ENCODE peak calls at places on chromosomes 12 and 14, in seven cellular contexts. One of them, this sample, is unnamed.

GRCh38 chr12:49942921-49943662 is 7.4 kb upstream of the AQP2 start:
- DNase-seq in psoas muscle: no peak
- DNase-seq in naive thymus-derived CD8-positive, alpha-beta T cell: no peak
- DNase-seq in activated CD8-positive, alpha-beta memory T cell treated with anti-CD3 and anti-CD28 coated beads for 48 hours: no peak
- DNase-seq in glutamatergic neuron: no peak
- DNase-seq in activated naive CD4-positive, alpha-beta T cell treated with anti-CD3 and anti-CD28 coated beads, Interleukin-2, amount 50 U/mL, for 72 hours: no peak
- DNase-seq in cerebellar cortex: no peak
- DNase-seq in this sample: no peak

GRCh38 chr12:25743679-25744078 is 190.6 kb upstream of the LMNTD1 start:
- DNase-seq in psoas muscle: no peak
- DNase-seq in naive thymus-derived CD8-positive, alpha-beta T cell: no peak
- DNase-seq in activated CD8-positive, alpha-beta memory T cell treated with anti-CD3 and anti-CD28 coated beads for 48 hours: no peak
- DNase-seq in glutamatergic neuron: no peak
- DNase-seq in activated naive CD4-positive, alpha-beta T cell treated with anti-CD3 and anti-CD28 coated beads, Interleukin-2, amount 50 U/mL, for 72 hours: no peak
- DNase-seq in cerebellar cortex: no peak
- DNase-seq in this sample: peak; percentile 11

GRCh38 chr12:93684716-93685115 is 7.5 kb downstream of the CRADD start:
- DNase-seq in psoas muscle: no peak
- DNase-seq in naive thymus-derived CD8-positive, alpha-beta T cell: no peak
- DNase-seq in activated CD8-positive, alpha-beta memory T cell treated with anti-CD3 and anti-CD28 coated beads for 48 hours: no peak
- DNase-seq in glutamatergic neuron: no peak
- DNase-seq in activated naive CD4-positive, alpha-beta T cell treated with anti-CD3 and anti-CD28 coated beads, Interleukin-2, amount 50 U/mL, for 72 hours: no peak
- DNase-seq in cerebellar cortex: no peak
- DNase-seq in this sample: peak; percentile 58

GRCh38 chr12:78210894-78211302 is 380.2 kb downstream of the NAV3 start:
- DNase-seq in psoas muscle: no peak
- DNase-seq in naive thymus-derived CD8-positive, alpha-beta T cell: no peak
- DNase-seq in activated CD8-positive, alpha-beta memory T cell treated with anti-CD3 and anti-CD28 coated beads for 48 hours: no peak
- DNase-seq in glutamatergic neuron: no peak
- DNase-seq in activated naive CD4-positive, alpha-beta T cell treated with anti-CD3 and anti-CD28 coated beads, Interleukin-2, amount 50 U/mL, for 72 hours: no peak
- DNase-seq in cerebellar cortex: no peak
- DNase-seq in this sample: peak; percentile 66

GRCh38 chr14:53493310-53493709 is 340.2 kb upstream of the DDHD1 start:
- DNase-seq in psoas muscle: no peak
- DNase-seq in naive thymus-derived CD8-positive, alpha-beta T cell: no peak
- DNase-seq in activated CD8-positive, alpha-beta memory T cell treated with anti-CD3 and anti-CD28 coated beads for 48 hours: no peak
- DNase-seq in glutamatergic neuron: no peak
- DNase-seq in activated naive CD4-positive, alpha-beta T cell treated with anti-CD3 and anti-CD28 coated beads, Interleukin-2, amount 50 U/mL, for 72 hours: no peak
- DNase-seq in cerebellar cortex: peak; percentile 2
- DNase-seq in this sample: no peak

GRCh38 chr14:55097894-55098560 is 31.0 kb upstream of the LGALS3 start:
- DNase-seq in psoas muscle: no peak
- DNase-seq in naive thymus-derived CD8-positive, alpha-beta T cell: no peak
- DNase-seq in activated CD8-positive, alpha-beta memory T cell treated with anti-CD3 and anti-CD28 coated beads for 48 hours: no peak
- DNase-seq in glutamatergic neuron: no peak
- DNase-seq in activated naive CD4-positive, alpha-beta T cell treated with anti-CD3 and anti-CD28 coated beads, Interleukin-2, amount 50 U/mL, for 72 hours: peak; percentile 57
- DNase-seq in cerebellar cortex: no peak
- DNase-seq in this sample: peak; percentile 21

GRCh38 chr14:81991998-81992397 is 458.3 kb upstream of the SEL1L start:
- DNase-seq in psoas muscle: no peak
- DNase-seq in naive thymus-derived CD8-positive, alpha-beta T cell: no peak
- DNase-seq in activated CD8-positive, alpha-beta memory T cell treated with anti-CD3 and anti-CD28 coated beads for 48 hours: no peak
- DNase-seq in glutamatergic neuron: no peak
- DNase-seq in activated naive CD4-positive, alpha-beta T cell treated with anti-CD3 and anti-CD28 coated beads, Interleukin-2, amount 50 U/mL, for 72 hours: no peak
- DNase-seq in cerebellar cortex: no peak
- DNase-seq in this sample: peak; percentile 35

GRCh38 chr12:105221588-105222325 is 14.2 kb downstream of the APPL2 start:
- DNase-seq in psoas muscle: no peak
- DNase-seq in naive thymus-derived CD8-positive, alpha-beta T cell: no peak
- DNase-seq in activated CD8-positive, alpha-beta memory T cell treated with anti-CD3 and anti-CD28 coated beads for 48 hours: no peak
- DNase-seq in glutamatergic neuron: peak; percentile 40
- DNase-seq in activated naive CD4-positive, alpha-beta T cell treated with anti-CD3 and anti-CD28 coated beads, Interleukin-2, amount 50 U/mL, for 72 hours: no peak
- DNase-seq in cerebellar cortex: peak; percentile 44
- DNase-seq in this sample: no peak

GRCh38 chr14:59190372-59190771 is 1.9 kb downstream of the DAAM1 start:
- DNase-seq in psoas muscle: no peak
- DNase-seq in naive thymus-derived CD8-positive, alpha-beta T cell: no peak
- DNase-seq in activated CD8-positive, alpha-beta memory T cell treated with anti-CD3 and anti-CD28 coated beads for 48 hours: no peak
- DNase-seq in glutamatergic neuron: peak; percentile 43
- DNase-seq in activated naive CD4-positive, alpha-beta T cell treated with anti-CD3 and anti-CD28 coated beads, Interleukin-2, amount 50 U/mL, for 72 hours: no peak
- DNase-seq in cerebellar cortex: peak; percentile 24
- DNase-seq in this sample: peak; percentile 55

GRCh38 chr12:79381246-79382208 is 309.2 kb downstream of the PAWR start:
- DNase-seq in psoas muscle: no peak
- DNase-seq in naive thymus-derived CD8-positive, alpha-beta T cell: no peak
- DNase-seq in activated CD8-positive, alpha-beta memory T cell treated with anti-CD3 and anti-CD28 coated beads for 48 hours: no peak
- DNase-seq in glutamatergic neuron: no peak
- DNase-seq in activated naive CD4-positive, alpha-beta T cell treated with anti-CD3 and anti-CD28 coated beads, Interleukin-2, amount 50 U/mL, for 72 hours: no peak
- DNase-seq in cerebellar cortex: peak; percentile 55
- DNase-seq in this sample: no peak

GRCh38 chr12:74906224-74906623 is 303.4 kb downstream of the KCNC2 start:
- DNase-seq in psoas muscle: no peak
- DNase-seq in naive thymus-derived CD8-positive, alpha-beta T cell: no peak
- DNase-seq in activated CD8-positive, alpha-beta memory T cell treated with anti-CD3 and anti-CD28 coated beads for 48 hours: no peak
- DNase-seq in glutamatergic neuron: no peak
- DNase-seq in activated naive CD4-positive, alpha-beta T cell treated with anti-CD3 and anti-CD28 coated beads, Interleukin-2, amount 50 U/mL, for 72 hours: no peak
- DNase-seq in cerebellar cortex: no peak
- DNase-seq in this sample: peak; percentile 5

GRCh38 chr14:76336876-76337275 is 39.1 kb upstream of the ESRRB start:
- DNase-seq in psoas muscle: no peak
- DNase-seq in naive thymus-derived CD8-positive, alpha-beta T cell: no peak
- DNase-seq in activated CD8-positive, alpha-beta memory T cell treated with anti-CD3 and anti-CD28 coated beads for 48 hours: no peak
- DNase-seq in glutamatergic neuron: no peak
- DNase-seq in activated naive CD4-positive, alpha-beta T cell treated with anti-CD3 and anti-CD28 coated beads, Interleukin-2, amount 50 U/mL, for 72 hours: no peak
- DNase-seq in cerebellar cortex: no peak
- DNase-seq in this sample: no peak

GRCh38 chr12:96034631-96035282 is 630 bp downstream of the LTA4H start:
- DNase-seq in psoas muscle: peak; percentile 51
- DNase-seq in naive thymus-derived CD8-positive, alpha-beta T cell: no peak
- DNase-seq in activated CD8-positive, alpha-beta memory T cell treated with anti-CD3 and anti-CD28 coated beads for 48 hours: no peak
- DNase-seq in glutamatergic neuron: peak; percentile 32
- DNase-seq in activated naive CD4-positive, alpha-beta T cell treated with anti-CD3 and anti-CD28 coated beads, Interleukin-2, amount 50 U/mL, for 72 hours: peak; percentile 15
- DNase-seq in cerebellar cortex: peak; percentile 50
- DNase-seq in this sample: peak; percentile 66

GRCh38 chr14:90545966-90546751 is 149.3 kb downstream of the CALM1 start:
- DNase-seq in psoas muscle: peak; percentile 87
- DNase-seq in naive thymus-derived CD8-positive, alpha-beta T cell: no peak
- DNase-seq in activated CD8-positive, alpha-beta memory T cell treated with anti-CD3 and anti-CD28 coated beads for 48 hours: no peak
- DNase-seq in glutamatergic neuron: peak; percentile 58
- DNase-seq in activated naive CD4-positive, alpha-beta T cell treated with anti-CD3 and anti-CD28 coated beads, Interleukin-2, amount 50 U/mL, for 72 hours: no peak
- DNase-seq in cerebellar cortex: peak; percentile 67
- DNase-seq in this sample: peak; percentile 9

GRCh38 chr12:1583421-1584078 is 10.8 kb downstream of the FBXL14 start:
- DNase-seq in psoas muscle: no peak
- DNase-seq in naive thymus-derived CD8-positive, alpha-beta T cell: peak; percentile 57
- DNase-seq in activated CD8-positive, alpha-beta memory T cell treated with anti-CD3 and anti-CD28 coated beads for 48 hours: no peak
- DNase-seq in glutamatergic neuron: peak; percentile 70
- DNase-seq in activated naive CD4-positive, alpha-beta T cell treated with anti-CD3 and anti-CD28 coated beads, Interleukin-2, amount 50 U/mL, for 72 hours: peak; percentile 71
- DNase-seq in cerebellar cortex: peak; percentile 90
- DNase-seq in this sample: peak; percentile 93

GRCh38 chr12:12628013-12628412 is 16.3 kb downstream of the CREBL2 start:
- DNase-seq in psoas muscle: no peak
- DNase-seq in naive thymus-derived CD8-positive, alpha-beta T cell: no peak
- DNase-seq in activated CD8-positive, alpha-beta memory T cell treated with anti-CD3 and anti-CD28 coated beads for 48 hours: no peak
- DNase-seq in glutamatergic neuron: no peak
- DNase-seq in activated naive CD4-positive, alpha-beta T cell treated with anti-CD3 and anti-CD28 coated beads, Interleukin-2, amount 50 U/mL, for 72 hours: no peak
- DNase-seq in cerebellar cortex: no peak
- DNase-seq in this sample: peak; percentile 36

GRCh38 chr12:76255692-76256091 is 92.5 kb downstream of the BBS10 start:
- DNase-seq in psoas muscle: no peak
- DNase-seq in naive thymus-derived CD8-positive, alpha-beta T cell: no peak
- DNase-seq in activated CD8-positive, alpha-beta memory T cell treated with anti-CD3 and anti-CD28 coated beads for 48 hours: no peak
- DNase-seq in glutamatergic neuron: no peak
- DNase-seq in activated naive CD4-positive, alpha-beta T cell treated with anti-CD3 and anti-CD28 coated beads, Interleukin-2, amount 50 U/mL, for 72 hours: no peak
- DNase-seq in cerebellar cortex: no peak
- DNase-seq in this sample: no peak

GRCh38 chr12:4243098-4243795 is 30.3 kb upstream of the CCND2 start:
- DNase-seq in psoas muscle: no peak
- DNase-seq in naive thymus-derived CD8-positive, alpha-beta T cell: no peak
- DNase-seq in activated CD8-positive, alpha-beta memory T cell treated with anti-CD3 and anti-CD28 coated beads for 48 hours: no peak
- DNase-seq in glutamatergic neuron: no peak
- DNase-seq in activated naive CD4-positive, alpha-beta T cell treated with anti-CD3 and anti-CD28 coated beads, Interleukin-2, amount 50 U/mL, for 72 hours: no peak
- DNase-seq in cerebellar cortex: no peak
- DNase-seq in this sample: no peak

GRCh38 chr14:73173092-73173735 is 36.9 kb downstream of the PSEN1 start:
- DNase-seq in psoas muscle: no peak
- DNase-seq in naive thymus-derived CD8-positive, alpha-beta T cell: no peak
- DNase-seq in activated CD8-positive, alpha-beta memory T cell treated with anti-CD3 and anti-CD28 coated beads for 48 hours: no peak
- DNase-seq in glutamatergic neuron: no peak
- DNase-seq in activated naive CD4-positive, alpha-beta T cell treated with anti-CD3 and anti-CD28 coated beads, Interleukin-2, amount 50 U/mL, for 72 hours: no peak
- DNase-seq in cerebellar cortex: peak; percentile 49
- DNase-seq in this sample: peak; percentile 70

GRCh38 chr14:67358914-67359313 is 690 bp downstream of the ATP6V1D start:
- DNase-seq in psoas muscle: no peak
- DNase-seq in naive thymus-derived CD8-positive, alpha-beta T cell: no peak
- DNase-seq in activated CD8-positive, alpha-beta memory T cell treated with anti-CD3 and anti-CD28 coated beads for 48 hours: no peak
- DNase-seq in glutamatergic neuron: no peak
- DNase-seq in activated naive CD4-positive, alpha-beta T cell treated with anti-CD3 and anti-CD28 coated beads, Interleukin-2, amount 50 U/mL, for 72 hours: no peak
- DNase-seq in cerebellar cortex: no peak
- DNase-seq in this sample: peak; percentile 16

GRCh38 chr12:122354958-122355641 is 67.4 kb downstream of the CLIP1 start:
- DNase-seq in psoas muscle: peak; percentile 79
- DNase-seq in naive thymus-derived CD8-positive, alpha-beta T cell: no peak
- DNase-seq in activated CD8-positive, alpha-beta memory T cell treated with anti-CD3 and anti-CD28 coated beads for 48 hours: no peak
- DNase-seq in glutamatergic neuron: no peak
- DNase-seq in activated naive CD4-positive, alpha-beta T cell treated with anti-CD3 and anti-CD28 coated beads, Interleukin-2, amount 50 U/mL, for 72 hours: no peak
- DNase-seq in cerebellar cortex: peak; percentile 81
- DNase-seq in this sample: no peak

GRCh38 chr14:85811340-85811739 is 281.4 kb downstream of the FLRT2 start:
- DNase-seq in psoas muscle: no peak
- DNase-seq in naive thymus-derived CD8-positive, alpha-beta T cell: no peak
- DNase-seq in activated CD8-positive, alpha-beta memory T cell treated with anti-CD3 and anti-CD28 coated beads for 48 hours: no peak
- DNase-seq in glutamatergic neuron: no peak
- DNase-seq in activated naive CD4-positive, alpha-beta T cell treated with anti-CD3 and anti-CD28 coated beads, Interleukin-2, amount 50 U/mL, for 72 hours: no peak
- DNase-seq in cerebellar cortex: no peak
- DNase-seq in this sample: no peak

GRCh38 chr12:115323223-115323905 is 639.4 kb upstream of the TBX3 start:
- DNase-seq in psoas muscle: no peak
- DNase-seq in naive thymus-derived CD8-positive, alpha-beta T cell: no peak
- DNase-seq in activated CD8-positive, alpha-beta memory T cell treated with anti-CD3 and anti-CD28 coated beads for 48 hours: no peak
- DNase-seq in glutamatergic neuron: no peak
- DNase-seq in activated naive CD4-positive, alpha-beta T cell treated with anti-CD3 and anti-CD28 coated beads, Interleukin-2, amount 50 U/mL, for 72 hours: no peak
- DNase-seq in cerebellar cortex: no peak
- DNase-seq in this sample: peak; percentile 77

GRCh38 chr14:76500011-76500410 is 124.1 kb downstream of the ESRRB start:
- DNase-seq in psoas muscle: no peak
- DNase-seq in naive thymus-derived CD8-positive, alpha-beta T cell: no peak
- DNase-seq in activated CD8-positive, alpha-beta memory T cell treated with anti-CD3 and anti-CD28 coated beads for 48 hours: no peak
- DNase-seq in glutamatergic neuron: no peak
- DNase-seq in activated naive CD4-positive, alpha-beta T cell treated with anti-CD3 and anti-CD28 coated beads, Interleukin-2, amount 50 U/mL, for 72 hours: no peak
- DNase-seq in cerebellar cortex: no peak
- DNase-seq in this sample: peak; percentile 74

GRCh38 chr12:113647048-113647447 is 175.4 kb upstream of the LHX5 start:
- DNase-seq in psoas muscle: no peak
- DNase-seq in naive thymus-derived CD8-positive, alpha-beta T cell: no peak
- DNase-seq in activated CD8-positive, alpha-beta memory T cell treated with anti-CD3 and anti-CD28 coated beads for 48 hours: no peak
- DNase-seq in glutamatergic neuron: peak; percentile 57
- DNase-seq in activated naive CD4-positive, alpha-beta T cell treated with anti-CD3 and anti-CD28 coated beads, Interleukin-2, amount 50 U/mL, for 72 hours: no peak
- DNase-seq in cerebellar cortex: peak; percentile 45
- DNase-seq in this sample: no peak

GRCh38 chr12:11891350-11892064 is 179.2 kb upstream of the BCL2L14 start:
- DNase-seq in psoas muscle: no peak
- DNase-seq in naive thymus-derived CD8-positive, alpha-beta T cell: no peak
- DNase-seq in activated CD8-positive, alpha-beta memory T cell treated with anti-CD3 and anti-CD28 coated beads for 48 hours: no peak
- DNase-seq in glutamatergic neuron: no peak
- DNase-seq in activated naive CD4-positive, alpha-beta T cell treated with anti-CD3 and anti-CD28 coated beads, Interleukin-2, amount 50 U/mL, for 72 hours: no peak
- DNase-seq in cerebellar cortex: no peak
- DNase-seq in this sample: no peak

GRCh38 chr14:68792022-68792829 is 641 bp downstream of the ZFP36L1 start:
- DNase-seq in psoas muscle: no peak
- DNase-seq in naive thymus-derived CD8-positive, alpha-beta T cell: no peak
- DNase-seq in activated CD8-positive, alpha-beta memory T cell treated with anti-CD3 and anti-CD28 coated beads for 48 hours: no peak
- DNase-seq in glutamatergic neuron: peak; percentile 14
- DNase-seq in activated naive CD4-positive, alpha-beta T cell treated with anti-CD3 and anti-CD28 coated beads, Interleukin-2, amount 50 U/mL, for 72 hours: peak; percentile 36
- DNase-seq in cerebellar cortex: no peak
- DNase-seq in this sample: peak; percentile 49

GRCh38 chr14:104804481-104805325 is 3.8 kb downstream of the ZBTB42 start:
- DNase-seq in psoas muscle: no peak
- DNase-seq in naive thymus-derived CD8-positive, alpha-beta T cell: no peak
- DNase-seq in activated CD8-positive, alpha-beta memory T cell treated with anti-CD3 and anti-CD28 coated beads for 48 hours: no peak
- DNase-seq in glutamatergic neuron: peak; percentile 27
- DNase-seq in activated naive CD4-positive, alpha-beta T cell treated with anti-CD3 and anti-CD28 coated beads, Interleukin-2, amount 50 U/mL, for 72 hours: no peak
- DNase-seq in cerebellar cortex: no peak
- DNase-seq in this sample: no peak

GRCh38 chr12:27158322-27158721 is 75.9 kb upstream of the C12orf71 start:
- DNase-seq in psoas muscle: no peak
- DNase-seq in naive thymus-derived CD8-positive, alpha-beta T cell: no peak
- DNase-seq in activated CD8-positive, alpha-beta memory T cell treated with anti-CD3 and anti-CD28 coated beads for 48 hours: no peak
- DNase-seq in glutamatergic neuron: no peak
- DNase-seq in activated naive CD4-positive, alpha-beta T cell treated with anti-CD3 and anti-CD28 coated beads, Interleukin-2, amount 50 U/mL, for 72 hours: no peak
- DNase-seq in cerebellar cortex: no peak
- DNase-seq in this sample: no peak

GRCh38 chr14:60093606-60094005 is 1.9 kb downstream of the PCNX4 start:
- DNase-seq in psoas muscle: no peak
- DNase-seq in naive thymus-derived CD8-positive, alpha-beta T cell: no peak
- DNase-seq in activated CD8-positive, alpha-beta memory T cell treated with anti-CD3 and anti-CD28 coated beads for 48 hours: no peak
- DNase-seq in glutamatergic neuron: no peak
- DNase-seq in activated naive CD4-positive, alpha-beta T cell treated with anti-CD3 and anti-CD28 coated beads, Interleukin-2, amount 50 U/mL, for 72 hours: no peak
- DNase-seq in cerebellar cortex: no peak
- DNase-seq in this sample: peak; percentile 26

GRCh38 chr12:87020071-87020470 is 763.9 kb upstream of the MGAT4C start:
- DNase-seq in psoas muscle: no peak
- DNase-seq in naive thymus-derived CD8-positive, alpha-beta T cell: no peak
- DNase-seq in activated CD8-positive, alpha-beta memory T cell treated with anti-CD3 and anti-CD28 coated beads for 48 hours: no peak
- DNase-seq in glutamatergic neuron: no peak
- DNase-seq in activated naive CD4-positive, alpha-beta T cell treated with anti-CD3 and anti-CD28 coated beads, Interleukin-2, amount 50 U/mL, for 72 hours: no peak
- DNase-seq in cerebellar cortex: no peak
- DNase-seq in this sample: no peak

GRCh38 chr12:63206908-63207307 is 55.9 kb upstream of the AVPR1A start:
- DNase-seq in psoas muscle: peak; percentile 50
- DNase-seq in naive thymus-derived CD8-positive, alpha-beta T cell: no peak
- DNase-seq in activated CD8-positive, alpha-beta memory T cell treated with anti-CD3 and anti-CD28 coated beads for 48 hours: no peak
- DNase-seq in glutamatergic neuron: no peak
- DNase-seq in activated naive CD4-positive, alpha-beta T cell treated with anti-CD3 and anti-CD28 coated beads, Interleukin-2, amount 50 U/mL, for 72 hours: no peak
- DNase-seq in cerebellar cortex: no peak
- DNase-seq in this sample: peak; percentile 16

GRCh38 chr12:116066381-116067230 is 210.9 kb downstream of the MED13L start:
- DNase-seq in psoas muscle: no peak
- DNase-seq in naive thymus-derived CD8-positive, alpha-beta T cell: peak; percentile 52
- DNase-seq in activated CD8-positive, alpha-beta memory T cell treated with anti-CD3 and anti-CD28 coated beads for 48 hours: no peak
- DNase-seq in glutamatergic neuron: peak; percentile 60
- DNase-seq in activated naive CD4-positive, alpha-beta T cell treated with anti-CD3 and anti-CD28 coated beads, Interleukin-2, amount 50 U/mL, for 72 hours: peak; percentile 52
- DNase-seq in cerebellar cortex: no peak
- DNase-seq in this sample: peak; percentile 63

GRCh38 chr14:71107921-71108320 is 200.7 kb downstream of the PCNX1 start:
- DNase-seq in psoas muscle: no peak
- DNase-seq in naive thymus-derived CD8-positive, alpha-beta T cell: no peak
- DNase-seq in activated CD8-positive, alpha-beta memory T cell treated with anti-CD3 and anti-CD28 coated beads for 48 hours: no peak
- DNase-seq in glutamatergic neuron: no peak
- DNase-seq in activated naive CD4-positive, alpha-beta T cell treated with anti-CD3 and anti-CD28 coated beads, Interleukin-2, amount 50 U/mL, for 72 hours: no peak
- DNase-seq in cerebellar cortex: no peak
- DNase-seq in this sample: no peak

GRCh38 chr14:53409974-53410373 is 256.9 kb upstream of the DDHD1 start:
- DNase-seq in psoas muscle: no peak
- DNase-seq in naive thymus-derived CD8-positive, alpha-beta T cell: no peak
- DNase-seq in activated CD8-positive, alpha-beta memory T cell treated with anti-CD3 and anti-CD28 coated beads for 48 hours: no peak
- DNase-seq in glutamatergic neuron: no peak
- DNase-seq in activated naive CD4-positive, alpha-beta T cell treated with anti-CD3 and anti-CD28 coated beads, Interleukin-2, amount 50 U/mL, for 72 hours: no peak
- DNase-seq in cerebellar cortex: no peak
- DNase-seq in this sample: peak; percentile 68

GRCh38 chr12:120598674-120599463 is 17.7 kb upstream of the POP5 start:
- DNase-seq in psoas muscle: no peak
- DNase-seq in naive thymus-derived CD8-positive, alpha-beta T cell: no peak
- DNase-seq in activated CD8-positive, alpha-beta memory T cell treated with anti-CD3 and anti-CD28 coated beads for 48 hours: no peak
- DNase-seq in glutamatergic neuron: no peak
- DNase-seq in activated naive CD4-positive, alpha-beta T cell treated with anti-CD3 and anti-CD28 coated beads, Interleukin-2, amount 50 U/mL, for 72 hours: no peak
- DNase-seq in cerebellar cortex: no peak
- DNase-seq in this sample: peak; percentile 72